ENCODE peak calls at places on chromosomes 3 and 15, in five cellular contexts. W, H, Q, E and T are unnamed samples.

GRCh38 chr3:188051801-188052228 is 102.1 kb upstream of the LPP start:
- DNase-seq in H (peak; percentile 34), Q (no peak), E (no peak), W (no peak), T (no peak)

GRCh38 chr15:51828621-51829359 is 663 bp upstream of the TMOD3 start:
- DNase-seq in H (no peak), W (no peak), E (no peak), Q (no peak), T (peak; percentile 28)

GRCh38 chr15:55562601-55563000 is 25.5 kb downstream of the PYGO1 start:
- DNase-seq in E (no peak), W (no peak), Q (no peak), H (no peak), T (no peak)

GRCh38 chr3:137854498-137855285 is 90.6 kb downstream of the SOX14 start:
- DNase-seq in E (peak; percentile 68), W (peak; percentile 65), H (peak; percentile 78), Q (peak; percentile 91), T (no peak)

GRCh38 chr3:51954120-51954519 is 1.1 kb upstream of the GPR62 start:
- DNase-seq in E (no peak), W (no peak), Q (no peak), H (no peak), T (no peak)

GRCh38 chr15:90266485-90266884 is 1.0 kb downstream of the NGRN start:
- DNase-seq in Q (no peak), H (no peak), E (no peak), W (no peak), T (peak; percentile 20)

GRCh38 chr3:23085256-23085655 is 117.9 kb upstream of the UBE2E2 start:
- DNase-seq in Q (no peak), E (no peak), W (no peak), H (no peak), T (no peak)

GRCh38 chr15:70274255-70274654 is 176.5 kb upstream of the TLE3 start:
- DNase-seq in E (no peak), Q (no peak), H (no peak), W (no peak), T (no peak)

GRCh38 chr3:55692958-55693558 is 206.0 kb upstream of the WNT5A start:
- DNase-seq in Q (no peak), W (no peak), E (no peak), H (no peak), T (peak; percentile 81)

GRCh38 chr3:50222169-50222528 is 13.9 kb upstream of the GNAI2 start:
- DNase-seq in Q (no peak), H (no peak), E (no peak), W (no peak), T (no peak)

GRCh38 chr3:35723480-35724097 is 84.3 kb downstream of the ARPP21 start:
- DNase-seq in H (no peak), Q (no peak), E (no peak), W (no peak), T (no peak)

GRCh38 chr15:63072023-63072650 is 29.6 kb downstream of the TPM1 start:
- DNase-seq in H (no peak), E (no peak), W (no peak), Q (no peak), T (no peak)

GRCh38 chr3:15758297-15758696 is 39.5 kb downstream of the ANKRD28 start:
- DNase-seq in E (no peak), W (no peak), H (no peak), Q (no peak), T (no peak)

GRCh38 chr15:42409011-42409410 is 49.7 kb downstream of the CAPN3 start:
- DNase-seq in Q (no peak), W (no peak), E (no peak), H (no peak), T (no peak)

GRCh38 chr3:134083626-134084229 is 54.0 kb upstream of the SLCO2A1 start:
- DNase-seq in H (no peak), Q (no peak), E (no peak), W (no peak), T (no peak)

GRCh38 chr3:187914231-187914630 is 169.0 kb upstream of the BCL6 start:
- DNase-seq in Q (peak; percentile 54), E (no peak), W (no peak), H (no peak), T (no peak)

GRCh38 chr15:29784413-29784812 is 37.9 kb downstream of the TJP1 start:
- DNase-seq in W (no peak), H (no peak), Q (no peak), E (no peak), T (no peak)

GRCh38 chr3:99764377-99764776 is 53.3 kb upstream of the CMSS1 start:
- DNase-seq in E (no peak), Q (no peak), W (no peak), H (no peak), T (no peak)

GRCh38 chr3:67418539-67419529 is 235.6 kb downstream of the SUCLG2 start:
- DNase-seq in Q (no peak), H (no peak), E (no peak), W (no peak), T (peak; percentile 17)

GRCh38 chr15:44038801-44039200 is 156.3 kb downstream of the FRMD5 start:
- DNase-seq in E (peak; percentile 39), W (peak; percentile 35), Q (peak; percentile 68), H (peak; percentile 72), T (peak; percentile 66)

GRCh38 chr15:31455499-31455898 is 128.9 kb downstream of the KLF13 start:
- DNase-seq in Q (peak; percentile 48), W (no peak), E (no peak), H (peak; percentile 29), T (no peak)

GRCh38 chr15:71385469-71385868 is 270.2 kb downstream of the THSD4 start:
- DNase-seq in H (no peak), Q (no peak), W (no peak), E (no peak), T (no peak)

GRCh38 chr3:14460342-14461005 is 58.1 kb downstream of the SLC6A6 start:
- DNase-seq in Q (no peak), E (no peak), W (no peak), H (no peak), T (peak; percentile 93)

GRCh38 chr3:154684021-154684420 is 254.0 kb upstream of the GPR149 start:
- DNase-seq in E (peak; percentile 10), Q (peak; percentile 79), W (no peak), H (peak; percentile 71), T (no peak)

GRCh38 chr3:36695769-36696137 is 68.6 kb downstream of the DCLK3 start:
- DNase-seq in H (no peak), W (no peak), E (no peak), Q (no peak), T (peak; percentile 91)

GRCh38 chr3:139672884-139673283 is 4.9 kb downstream of the NMNAT3 start:
- DNase-seq in Q (no peak), E (no peak), H (no peak), W (no peak), T (no peak)
- H2BK5ac ChIP-seq in Q (no peak overlapping the region), E (no peak overlapping the region), H (no peak overlapping the region), W (no peak overlapping the region), T (no peak overlapping the region)

GRCh38 chr3:102091358-102091757 is 242.0 kb downstream of the NFKBIZ start:
- DNase-seq in E (no peak), Q (no peak), H (no peak), W (no peak), T (no peak)
- H2BK5ac ChIP-seq in E (no peak overlapping the region), Q (no peak overlapping the region), H (no peak overlapping the region), W (no peak overlapping the region), T (peak overlapping the region; percentile 100)

GRCh38 chr3:156551261-156551660 is 3.7 kb downstream of the SSR3 start:
- DNase-seq in E (no peak), W (no peak), H (no peak), Q (peak; percentile 5), T (peak; percentile 69)
- H2BK5ac ChIP-seq in E (no peak overlapping the region), W (no peak overlapping the region), H (no peak overlapping the region), Q (no peak overlapping the region), T (peak overlapping the region; percentile 90)

GRCh38 chr3:39755100-39755499 is 54.3 kb upstream of the MYRIP start:
- DNase-seq in H (no peak), W (no peak), Q (no peak), E (no peak), T (no peak)
- H2BK5ac ChIP-seq in H (no peak overlapping the region), W (no peak overlapping the region), Q (no peak overlapping the region), E (no peak overlapping the region), T (no peak overlapping the region)